ENCODE peak calls at places on chromosomes 3 and 15, in seven cellular contexts. U, D, R, Q, F, X and L are unnamed samples. For H3K4me1, the result is how much of the 10 kb centered on the place peaks cover.

GRCh38 chr15:78076231-78077052 is 1.1 kb downstream of the TBC1D2B start:
- DNase-seq in U (peak), D (no peak), R (no peak), Q (no peak), F (no peak), X (no peak), L (no peak)

GRCh38 chr3:163196815-163197214 is 1700.2 kb downstream of the OTOL1 start:
- DNase-seq in U (no peak), D (no peak), R (no peak), Q (no peak), F (no peak), X (no peak), L (no peak)

GRCh38 chr3:45665101-45665572 is 24.1 kb upstream of the SACM1L start:
- DNase-seq in U (peak), D (peak), R (no peak), Q (peak), F (peak), X (peak), L (peak)

GRCh38 chr3:104629038-104629437 is 737.7 kb upstream of the ALCAM start:
- DNase-seq in U (no peak), D (no peak), R (no peak), Q (peak), F (no peak), X (no peak), L (no peak)

GRCh38 chr15:87816811-87817210 is 439.7 kb downstream of the NTRK3 start:
- DNase-seq in U (no peak), D (no peak), R (no peak), Q (no peak), F (no peak), X (no peak), L (no peak)

GRCh38 chr3:74539879-74540278 is 74.6 kb downstream of the CNTN3 start:
- DNase-seq in U (no peak), D (no peak), R (no peak), Q (no peak), F (no peak), X (no peak), L (no peak)

GRCh38 chr15:67873777-67874176 is 33.9 kb upstream of the RNU6-1 start:
- DNase-seq in U (no peak), D (no peak), R (no peak), Q (no peak), F (no peak), X (no peak), L (no peak)

GRCh38 chr15:63019539-63020109 is 22.9 kb upstream of the TPM1 start:
- DNase-seq in U (no peak), D (no peak), R (no peak), Q (peak), F (peak), X (no peak), L (no peak)

GRCh38 chr3:143697975-143698374 is 150.3 kb downstream of the SLC9A9 start:
- DNase-seq in U (no peak), D (no peak), R (no peak), Q (peak), F (no peak), X (no peak), L (no peak)

GRCh38 chr3:186217820-186218164 is 108.9 kb upstream of the ETV5 start:
- DNase-seq in U (no peak), D (no peak), R (no peak), Q (no peak), F (peak), X (peak), L (no peak)

GRCh38 chr3:33061782-33062181 is 35.2 kb downstream of the GLB1 start:
- DNase-seq in U (no peak), D (no peak), R (no peak), Q (no peak), F (no peak), X (no peak), L (no peak)

GRCh38 chr3:18008706-18009363 is 266.4 kb upstream of the TBC1D5 start:
- DNase-seq in U (no peak), D (no peak), R (no peak), Q (no peak), F (no peak), X (no peak), L (no peak)

GRCh38 chr3:56926513-56927282 is 124.9 kb upstream of the ARHGEF3 start:
- DNase-seq in U (peak), D (no peak), R (no peak), Q (no peak), F (no peak), X (no peak), L (no peak)

GRCh38 chr3:51353566-51354140 is 31.4 kb upstream of the MANF start:
- DNase-seq in U (no peak), D (no peak), R (no peak), Q (no peak), F (no peak), X (no peak), L (no peak)

GRCh38 chr3:172760406-172760805 is 9.9 kb downstream of the ECT2 start:
- DNase-seq in U (no peak), D (peak), R (no peak), Q (no peak), F (no peak), X (no peak), L (no peak)

GRCh38 chr3:16239082-16239770 is 25.5 kb downstream of the DPH3 start:
- DNase-seq in U (no peak), D (no peak), R (no peak), Q (no peak), F (no peak), X (no peak), L (no peak)

GRCh38 chr3:133998691-133999241 is 31.0 kb downstream of the SLCO2A1 start:
- DNase-seq in U (no peak), D (no peak), R (no peak), Q (no peak), F (no peak), X (no peak), L (no peak)

GRCh38 chr3:122021811-122022401 is at the start of gene ILDR1:
- DNase-seq in U (peak), D (peak), R (peak), Q (peak), F (no peak), X (no peak), L (no peak)
- TF ChIP-seq YY1 in U (no peak), D (no peak), R (peak), Q (no peak), F (no peak), X (peak), L (no peak)

GRCh38 chr3:141402476-141403171 is 34.3 kb downstream of the ZBTB38 start:
- DNase-seq in U (peak), D (no peak), R (peak), Q (no peak), F (peak), X (no peak), L (no peak)
- H3K4me1 ChIP-seq in U (under half), D (under half), R (under half), Q (under half), F (half or more), X (under half), L (under half)

DNA sequence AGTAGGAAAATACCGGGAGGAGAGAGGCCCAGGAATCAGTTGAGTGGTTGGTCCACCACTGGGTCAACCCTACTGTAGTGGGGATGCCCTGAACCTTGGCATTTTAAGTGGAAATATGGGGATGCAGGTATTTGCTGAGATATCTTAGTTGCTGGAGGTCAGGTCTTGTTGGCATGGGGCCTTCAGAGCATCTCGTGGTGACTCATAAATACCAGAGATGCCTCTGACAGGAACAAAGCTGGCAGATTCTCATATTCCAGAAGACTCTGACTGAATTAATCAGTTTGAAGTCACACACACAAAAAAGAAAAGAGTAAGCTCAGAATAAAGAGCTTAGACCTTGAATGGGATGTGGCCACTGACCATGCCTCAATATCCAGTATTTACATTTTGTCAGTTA is 91.6 kb downstream of the CACNA2D3 start:
- DNase-seq in U (no peak), D (no peak), R (no peak), Q (no peak), F (no peak), X (no peak), L (no peak)
- TF ChIP-seq YY1 in U (no peak), D (no peak), R (no peak), Q (no peak), F (no peak), X (no peak), L (no peak)

DNA sequence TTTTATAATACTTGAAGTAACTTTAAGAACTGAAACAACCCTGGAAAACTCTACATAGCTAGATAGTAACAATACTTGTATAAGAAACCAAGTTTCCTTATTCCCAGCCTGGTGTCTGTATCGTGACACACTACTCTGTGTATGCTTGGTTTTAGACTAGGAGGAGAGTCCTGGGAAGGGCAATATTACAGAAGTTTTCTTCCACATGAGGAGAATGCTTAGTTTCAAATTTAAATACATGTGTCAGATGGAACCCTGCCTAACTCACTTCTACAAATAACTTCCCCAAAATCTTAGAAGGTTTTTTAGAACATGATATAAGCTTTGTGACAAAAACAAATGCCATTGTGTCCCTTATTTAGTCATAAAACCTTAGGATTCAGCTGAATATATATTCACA is 7.2 kb upstream of the IL20RB start:
- DNase-seq in U (no peak), D (no peak), R (no peak), Q (no peak), F (no peak), X (no peak), L (no peak)
- H3K4me1 ChIP-seq in U (under half), D (under half), R (under half), Q (under half), F (under half), X (under half), L (under half)

DNA sequence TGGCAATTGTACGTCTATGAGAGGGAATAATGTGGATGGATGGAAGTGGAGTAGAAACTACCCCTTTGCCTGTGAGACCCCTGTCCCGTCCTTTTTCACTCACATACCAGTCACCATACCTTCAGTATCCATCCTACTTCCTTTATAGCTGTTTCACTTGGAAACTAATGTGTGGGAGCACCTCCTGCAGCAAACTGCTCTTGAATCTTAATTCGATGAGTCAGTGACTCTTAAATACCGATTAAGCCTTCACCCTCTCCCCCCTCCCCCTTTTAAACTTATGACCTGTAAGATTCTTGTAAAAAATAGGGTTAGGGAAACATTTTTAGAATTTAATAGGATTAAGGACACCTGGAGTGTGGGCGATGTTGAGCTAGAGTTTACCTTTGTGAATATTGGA is 812 bp downstream of the SPRED1 start:
- DNase-seq in U (no peak), D (peak), R (no peak), Q (peak), F (no peak), X (no peak), L (no peak)
- TF ChIP-seq YY1 in U (no peak), D (no peak), R (no peak), Q (no peak), F (no peak), X (no peak), L (no peak)